ENCODE peak calls at places on chromosomes 11 and 22, in ten cellular contexts. Y is suprapubic skin; L is upper lobe of right lung; G is tibial artery; W is Panc1; O is neural progenitor cell; I is lower lobe of right lung; S is CD4-positive, alpha-beta memory T cell; T is fibroblast of lung; H is neuronal stem cell. U is an unnamed sample. For H3K9me3 and H3K27me3, the result is how much of the 10 kb centered on the place peaks cover.

GRCh38 chr11:75319035-75319877 is 32.2 kb downstream of the ARRB1 start:
- DNase-seq in S (no peak), Y (no peak), T (peak), G (no peak), H (no peak), W (no peak), I (peak), O (no peak), L (no peak), U (no peak)

GRCh38 chr22:33657670-33658069 is 262.6 kb downstream of the LARGE1 start:
- DNase-seq in G (no peak), T (no peak), Y (no peak), S (no peak), I (no peak), H (no peak), W (no peak), L (no peak), O (no peak), U (no peak)

GRCh38 chr11:26286472-26287066 is 45.4 kb upstream of the ANO3 start:
- DNase-seq in W (no peak), L (no peak), G (no peak), T (peak), S (no peak), H (peak), Y (no peak), O (peak), I (no peak), U (peak)

GRCh38 chr11:108813086-108813485 is 148.2 kb downstream of the DDX10 start:
- DNase-seq in O (no peak), L (no peak), H (no peak), W (no peak), I (no peak), S (no peak), T (no peak), G (no peak), Y (no peak), U (no peak)

GRCh38 chr22:36873614-36874308 is 13.0 kb downstream of the NCF4 start:
- DNase-seq in Y (no peak), L (peak), H (no peak), O (peak), T (peak), W (peak), S (no peak), G (peak), I (peak), U (peak)

GRCh38 chr22:44972363-44973083 is 37.3 kb downstream of the PHF21B start:
- DNase-seq in H (no peak), L (no peak), Y (no peak), G (no peak), O (no peak), W (no peak), I (no peak), S (no peak), T (peak), U (no peak)

GRCh38 chr22:28112548-28113043 is 193.5 kb upstream of the PITPNB start:
- DNase-seq in G (peak), S (no peak), Y (peak), W (no peak), T (peak), H (peak), O (peak), L (no peak), I (peak), U (peak)

GRCh38 chr11:78420796-78421209 is 3.2 kb upstream of the GAB2 start:
- DNase-seq in Y (peak), O (no peak), L (peak), S (no peak), G (peak), H (no peak), I (peak), T (peak), W (no peak), U (no peak)

GRCh38 chr11:65041206-65042035 is at the start of gene SAC3D1:
- DNase-seq in Y (no peak), H (peak), W (no peak), G (peak), S (no peak), L (peak), I (peak), T (peak), O (peak), U (peak)

GRCh38 chr11:587978-588380 is 11.7 kb downstream of the PHRF1 start:
- DNase-seq in L (peak), I (peak), O (no peak), Y (no peak), T (peak), G (no peak), W (no peak), H (no peak), S (peak), U (no peak)

GRCh38 chr22:47515384-47516125 is 753.1 kb downstream of the TBC1D22A start:
- DNase-seq in I (no peak), S (no peak), T (no peak), L (no peak), H (no peak), W (no peak), Y (no peak), O (no peak), G (no peak), U (no peak)

GRCh38 chr22:20552913-20553401 is 45.5 kb downstream of the MED15 start:
- DNase-seq in G (no peak), S (no peak), O (no peak), W (no peak), H (no peak), I (no peak), Y (no peak), L (no peak), T (no peak), U (no peak)

GRCh38 chr22:33013051-33013450 is 45.1 kb downstream of the SYN3 start:
- DNase-seq in O (no peak), H (no peak), T (no peak), G (no peak), L (no peak), Y (no peak), W (no peak), I (no peak), S (no peak), U (no peak)

GRCh38 chr22:49420651-49421050 is 407.0 kb downstream of the BRD1 start:
- DNase-seq in W (no peak), T (no peak), H (no peak), S (no peak), L (no peak), G (no peak), I (no peak), O (no peak), Y (no peak), U (no peak)

GRCh38 chr22:49418943-49419342 is 408.7 kb downstream of the BRD1 start:
- DNase-seq in O (no peak), Y (no peak), L (no peak), W (no peak), G (no peak), H (no peak), S (no peak), I (no peak), T (no peak), U (no peak)

GRCh38 chr22:49417833-49418232 is 409.8 kb downstream of the BRD1 start:
- DNase-seq in W (no peak), O (no peak), I (no peak), H (no peak), T (no peak), S (no peak), Y (peak), L (no peak), G (no peak), U (no peak)

GRCh38 chr22:49418341-49418894 is 409.3 kb downstream of the BRD1 start:
- DNase-seq in O (no peak), W (no peak), I (no peak), Y (peak), T (no peak), L (no peak), H (no peak), S (no peak), G (no peak), U (no peak)

GRCh38 chr22:49419661-49420060 is 408.0 kb downstream of the BRD1 start:
- DNase-seq in O (no peak), Y (no peak), W (no peak), H (no peak), S (no peak), L (no peak), I (no peak), T (no peak), G (no peak), U (no peak)
- H3K9me3 ChIP-seq in O (under half), Y (under half), W (under half), H (under half), S (under half), L (under half), I (under half), T (under half), G (under half), U (under half)

DNA sequence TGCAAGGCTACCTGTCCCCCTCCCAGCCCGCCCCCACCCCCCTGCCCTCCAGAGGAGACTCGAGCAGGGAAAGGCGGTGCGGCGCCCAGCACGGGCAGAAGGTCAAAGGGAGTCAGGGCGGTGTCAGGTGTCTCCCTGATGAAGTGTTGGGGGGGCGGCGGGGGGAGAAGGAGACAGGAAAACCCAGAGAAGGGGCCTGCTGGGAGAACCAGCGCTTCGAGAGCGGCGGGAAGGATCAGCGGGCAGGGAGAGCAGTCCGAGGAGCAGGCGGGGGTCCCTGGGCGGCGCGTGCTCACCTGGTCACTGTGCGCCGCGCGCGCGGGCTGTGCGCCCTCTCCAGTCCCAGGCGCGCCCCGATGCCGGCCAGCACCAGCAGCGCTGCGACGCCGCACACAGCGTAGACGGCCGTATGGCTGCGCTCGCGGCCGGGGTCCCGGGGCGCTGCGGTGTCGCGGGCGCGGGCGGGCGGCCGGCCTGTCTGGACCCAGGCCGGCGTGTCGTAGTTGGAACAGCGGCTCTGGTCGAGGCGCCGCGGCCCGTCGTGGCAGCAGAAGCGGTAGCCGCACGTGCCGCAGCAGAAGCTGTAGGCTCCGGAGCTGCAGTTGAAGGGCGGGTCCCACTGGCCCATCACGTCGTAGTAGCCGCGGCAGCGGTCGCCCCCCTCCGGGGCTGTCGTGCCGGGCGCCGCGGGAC is 886 bp downstream of the SHISA8 start:
- DNase-seq in T (no peak), L (no peak), W (no peak), H (no peak), S (no peak), I (no peak), O (peak), Y (peak), G (no peak), U (no peak)
- H3K27me3 ChIP-seq in T (half or more), L (half or more), W (under half), H (half or more), S (under half), I (half or more), O (half or more), Y (half or more), G (half or more), U (under half)

GRCh38 chr11:2649848-2650247 is 49.9 kb downstream of the KCNQ1OT1 start:
- DNase-seq in S (no peak), O (no peak), T (no peak), W (no peak), L (no peak), I (no peak), H (no peak), G (no peak), Y (no peak), U (no peak)
- H3K9me3 ChIP-seq in S (under half), O (under half), T (under half), W (under half), L (under half), I (half or more), H (under half), G (under half), Y (under half), U (under half)

GRCh38 chr11:112963368-112963955 is 2.2 kb downstream of the NCAM1 start:
- DNase-seq in L (peak), G (no peak), T (no peak), S (no peak), H (peak), O (peak), Y (no peak), I (no peak), W (no peak), U (no peak)

GRCh38 chr11:112965601-112966125 is 4.4 kb downstream of the NCAM1 start:
- DNase-seq in O (peak), L (no peak), S (no peak), T (no peak), H (no peak), I (no peak), G (no peak), W (no peak), Y (no peak), U (no peak)

GRCh38 chr11:112961146-112961668 is at the start of gene NCAM1:
- DNase-seq in L (peak), T (peak), I (peak), Y (peak), G (peak), H (peak), O (peak), S (peak), W (peak), U (peak)

GRCh38 chr11:112961751-112962747 is 829 bp downstream of the NCAM1 start:
- DNase-seq in L (peak), H (peak), O (peak), S (no peak), G (no peak), T (no peak), W (no peak), I (peak), Y (no peak), U (peak)

GRCh38 chr11:112962854-112963367 is 1.7 kb downstream of the NCAM1 start:
- DNase-seq in O (peak), L (peak), T (peak), W (no peak), H (peak), Y (peak), I (peak), S (no peak), G (peak), U (peak)
- H3K27me3 ChIP-seq in O (under half), L (half or more), T (under half), W (under half), H (under half), Y (half or more), I (half or more), S (under half), G (half or more), U (under half)

GRCh38 chr11:2663915-2664314 is 35.9 kb downstream of the KCNQ1OT1 start:
- DNase-seq in H (no peak), S (no peak), W (no peak), G (no peak), T (no peak), L (no peak), Y (peak), I (no peak), O (no peak), U (peak)

GRCh38 chr11:2664331-2664730 is 35.5 kb downstream of the KCNQ1OT1 start:
- DNase-seq in L (no peak), I (no peak), H (no peak), Y (peak), O (no peak), S (no peak), G (no peak), W (no peak), T (no peak), U (no peak)

GRCh38 chr11:2662024-2662312 is 37.8 kb downstream of the KCNQ1OT1 start:
- DNase-seq in I (no peak), H (no peak), Y (peak), O (no peak), L (no peak), S (no peak), G (no peak), W (no peak), T (no peak), U (no peak)

GRCh38 chr11:2662430-2663299 is 37.1 kb downstream of the KCNQ1OT1 start:
- DNase-seq in S (no peak), O (no peak), I (no peak), Y (peak), L (no peak), G (no peak), W (no peak), H (no peak), T (no peak), U (no peak)

DNA sequence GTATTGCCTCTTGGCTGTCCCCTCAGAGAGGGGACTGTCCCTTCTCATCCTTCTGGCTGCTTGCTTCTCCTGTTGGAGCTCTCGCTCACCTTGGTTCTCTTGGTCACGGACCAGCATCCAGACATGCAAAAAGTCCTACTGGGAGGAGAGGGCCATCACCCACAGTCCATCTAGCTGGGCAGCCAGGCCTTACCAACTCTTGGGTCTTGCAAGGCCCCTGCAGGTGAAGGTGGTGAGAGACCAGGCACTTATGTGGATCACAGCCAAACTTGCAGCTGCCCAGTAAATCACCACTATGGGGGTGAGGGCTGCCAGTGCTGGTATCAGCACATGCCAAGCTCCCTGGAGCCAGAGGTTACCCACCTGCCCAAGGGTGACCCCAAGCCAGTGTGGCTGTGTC is 36.3 kb downstream of the KCNQ1OT1 start:
- DNase-seq in G (no peak), H (no peak), Y (peak), S (no peak), I (no peak), T (no peak), W (no peak), L (no peak), O (no peak), U (no peak)
- H3K9me3 ChIP-seq in G (under half), H (under half), Y (under half), S (under half), I (under half), T (under half), W (under half), L (under half), O (under half), U (under half)

GRCh38 chr11:128936546-128937275 is 6.0 kb downstream of the TP53AIP1 start:
- DNase-seq in T (peak), H (peak), Y (no peak), S (no peak), O (peak), I (no peak), W (no peak), L (no peak), G (no peak), U (no peak)
- H3K27me3 ChIP-seq in T (under half), H (under half), Y (under half), S (under half), O (under half), I (under half), W (under half), L (under half), G (under half), U (under half)

DNA sequence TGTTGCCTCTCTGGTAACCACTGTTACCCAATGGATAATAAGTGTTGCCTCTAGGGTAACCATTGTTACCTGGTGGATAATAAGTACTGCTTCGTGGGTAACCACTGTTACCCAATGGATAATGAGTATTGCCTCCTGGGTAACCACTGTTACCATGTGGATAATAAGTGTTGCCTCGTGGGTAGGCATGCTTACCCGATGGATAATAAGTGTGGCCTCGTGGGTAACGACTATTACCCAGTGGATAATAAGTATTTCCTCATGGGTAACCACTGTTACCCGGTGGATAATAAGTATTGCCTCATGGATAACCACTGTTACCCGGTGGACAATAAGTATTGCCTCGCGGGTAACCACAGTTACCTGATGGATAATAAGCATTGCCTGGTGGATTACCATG is 13.8 kb upstream of the NXPE4 start:
- DNase-seq in T (no peak), O (no peak), L (no peak), G (no peak), S (no peak), H (no peak), I (no peak), Y (no peak), W (no peak), U (no peak)
- H3K9me3 ChIP-seq in T (under half), O (under half), L (under half), G (under half), S (under half), H (under half), I (under half), Y (under half), W (under half), U (under half)